ENCODE peak calls at places on chromosomes 6 and 20, in seven cellular contexts. A is body of pancreas, R is Peyer's patch, H is uterus, W is HCT116, C is sigmoid colon, O is ovary. J is an unnamed sample.

GRCh38 chr6:89749918-89750317 is 69.7 kb downstream of the MDN1 start:
- DNase-seq in A (no peak), R (no peak), H (no peak), W (no peak), C (no peak), O (no peak), J (no peak)

GRCh38 chr6:73451166-73452106 is 661 bp downstream of the CGAS start:
- DNase-seq in A (peak), R (peak), H (peak), W (no peak), C (peak), O (peak), J (no peak)

GRCh38 chr6:77474286-77474956 is 11.1 kb upstream of the HTR1B start:
- DNase-seq in A (no peak), R (no peak), H (no peak), W (no peak), C (no peak), O (no peak), J (no peak)

GRCh38 chr20:1894951-1895673 is at the start of gene SIRPA:
- DNase-seq in A (peak), R (peak), H (peak), W (no peak), C (peak), O (peak), J (peak)

GRCh38 chr6:117540670-117541069 is 58.2 kb downstream of the DCBLD1 start:
- DNase-seq in A (no peak), R (no peak), H (no peak), W (no peak), C (no peak), O (no peak), J (no peak)

GRCh38 chr20:48102076-48102787 is 317.0 kb upstream of the SULF2 start:
- DNase-seq in A (no peak), R (no peak), H (no peak), W (no peak), C (no peak), O (no peak), J (no peak)

GRCh38 chr6:145749632-145750031 is 14.3 kb upstream of the EPM2A start:
- DNase-seq in A (no peak), R (no peak), H (no peak), W (no peak), C (no peak), O (no peak), J (no peak)

GRCh38 chr6:11427091-11427739 is 110.3 kb upstream of the TMEM170B start:
- DNase-seq in A (no peak), R (no peak), H (no peak), W (no peak), C (no peak), O (no peak), J (peak)

GRCh38 chr6:134041093-134041492 is 11.3 kb downstream of the SLC2A12 start:
- DNase-seq in A (no peak), R (no peak), H (no peak), W (peak), C (no peak), O (no peak), J (no peak)

GRCh38 chr6:158026901-158027589 is 45.4 kb downstream of the SYNJ2 start:
- DNase-seq in A (no peak), R (no peak), H (no peak), W (no peak), C (no peak), O (no peak), J (no peak)
- TF ChIP-seq POLR2A in A (no peak), R (no peak), H (no peak), W (no peak), C (no peak), O (no peak), J (no peak)

DNA sequence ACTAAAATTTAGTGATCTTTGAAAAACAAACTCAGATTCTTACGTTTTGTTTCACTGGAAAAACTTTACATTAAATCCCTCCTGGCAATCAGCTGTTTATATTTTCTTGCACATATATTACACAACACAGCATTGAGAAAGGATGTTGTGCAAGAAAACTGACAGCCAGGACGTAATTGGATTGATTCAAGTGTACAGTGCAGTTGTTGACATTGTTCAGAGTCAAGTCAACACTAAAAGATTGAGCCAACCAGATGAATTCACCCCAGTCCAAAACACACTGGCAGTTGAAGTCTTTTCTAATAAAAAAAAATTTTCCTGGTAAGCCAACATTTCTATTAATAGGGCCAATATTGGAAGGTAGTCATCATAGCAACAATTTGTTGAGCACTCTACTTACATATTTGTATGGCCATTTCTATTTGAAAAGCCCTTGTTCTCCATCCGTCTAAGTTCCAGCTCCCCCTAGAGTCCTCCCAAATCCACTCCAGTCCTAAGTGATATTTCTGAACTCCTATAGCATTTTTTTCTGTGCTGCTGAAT is 20.9 kb upstream of the VNN1 start:
- DNase-seq in A (no peak), R (no peak), H (no peak), W (peak), C (no peak), O (no peak), J (no peak)
- TF ChIP-seq CTCF in A (no peak), R (no peak), H (no peak), W (peak), C (no peak), O (no peak), J (no peak)

DNA sequence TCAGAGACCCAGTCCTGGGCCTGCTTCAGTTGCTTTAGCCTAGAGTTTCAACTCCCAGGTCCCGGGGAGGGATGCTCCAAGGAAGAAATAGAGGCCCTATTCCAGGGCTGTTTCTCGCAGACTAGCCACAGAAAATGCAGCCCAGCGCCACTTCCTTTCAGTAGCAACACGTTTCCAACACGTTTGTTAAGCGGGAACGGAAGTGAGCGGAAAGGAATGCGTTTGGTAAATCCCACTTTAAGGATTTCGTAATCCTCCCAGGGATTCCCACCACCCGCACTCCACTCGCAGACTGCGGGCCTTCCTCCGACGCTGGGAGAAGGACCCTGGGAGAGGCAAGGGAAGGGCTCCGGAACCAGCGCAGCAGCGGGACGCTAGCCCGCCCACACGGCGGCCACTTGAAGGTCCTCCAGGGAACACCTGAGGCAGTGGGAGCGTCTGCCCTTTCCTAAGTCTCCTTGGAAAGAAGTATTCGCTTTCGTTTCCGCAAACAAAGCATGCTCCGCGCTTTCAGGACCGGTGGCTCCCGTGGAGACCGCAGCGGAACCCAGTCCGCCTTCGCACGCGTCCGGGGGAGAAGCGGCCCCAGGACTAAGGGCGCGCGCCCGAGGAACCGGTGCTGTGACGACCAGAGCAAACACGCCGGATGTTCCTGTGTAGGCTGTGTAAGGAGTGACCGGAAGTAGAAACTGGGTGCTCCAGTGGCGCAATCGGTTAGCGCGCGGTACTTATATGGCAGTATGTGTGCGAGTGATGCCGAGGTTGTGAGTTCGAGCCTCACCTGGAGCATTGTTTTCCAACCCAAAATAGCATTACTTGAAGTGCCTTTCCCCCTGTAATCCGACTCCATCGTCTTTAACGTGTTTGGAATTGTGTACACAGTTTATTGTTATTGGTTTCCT is 227.6 kb upstream of the PRSS16 start:
- DNase-seq in A (peak), R (peak), H (peak), W (peak), C (peak), O (peak), J (peak)
- TF ChIP-seq POLR2A in A (peak), R (no peak), H (no peak), W (peak), C (peak), O (peak), J (peak)

DNA sequence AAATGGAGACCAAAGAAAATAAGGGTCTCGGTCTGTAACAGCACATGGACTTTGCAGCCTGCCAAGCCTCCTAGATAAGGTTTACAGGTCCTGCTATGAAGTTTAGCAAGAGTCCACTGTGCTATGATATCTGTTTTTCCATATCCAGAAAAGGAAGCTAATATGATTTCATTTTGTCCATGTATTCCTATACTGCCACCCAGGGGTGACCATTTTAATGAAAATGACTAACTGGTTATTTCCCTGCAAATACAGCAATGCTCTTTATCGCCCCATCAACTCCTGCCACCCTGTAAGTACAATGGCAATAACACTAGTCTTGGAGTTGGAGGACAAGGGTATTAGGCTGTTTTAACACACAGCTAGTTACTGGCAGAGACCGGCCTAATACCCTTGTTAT is 115.2 kb upstream of the GLP1R start:
- DNase-seq in A (no peak), R (no peak), H (no peak), W (peak), C (no peak), O (no peak), J (no peak)
- TF ChIP-seq CTCF in A (peak), R (no peak), H (no peak), W (peak), C (no peak), O (no peak), J (no peak)

GRCh38 chr20:19426356-19426755 is 213.9 kb downstream of the SLC24A3 start:
- DNase-seq in A (no peak), R (no peak), H (no peak), W (no peak), C (no peak), O (no peak), J (no peak)
- TF ChIP-seq POLR2A in A (no peak), R (no peak), H (no peak), W (no peak), C (no peak), O (no peak), J (no peak)

GRCh38 chr6:125749864-125750691 is 646 bp downstream of the HEY2 start:
- DNase-seq in A (peak), R (no peak), H (no peak), W (no peak), C (no peak), O (peak), J (no peak)
- TF ChIP-seq CTCF in A (no peak), R (no peak), H (no peak), W (no peak), C (no peak), O (no peak), J (no peak)

GRCh38 chr6:116459927-116460326 is 1.2 kb upstream of the CALHM6 start:
- DNase-seq in A (no peak), R (no peak), H (no peak), W (no peak), C (no peak), O (no peak), J (no peak)

GRCh38 chr6:116465246-116465645 is 4.1 kb downstream of the CALHM6 start:
- DNase-seq in A (no peak), R (no peak), H (no peak), W (no peak), C (no peak), O (no peak), J (no peak)

GRCh38 chr6:116461563-116462507 is 660 bp downstream of the CALHM6 start:
- DNase-seq in A (peak), R (peak), H (peak), W (no peak), C (peak), O (peak), J (no peak)

GRCh38 chr6:116461075-116461474 is at the start of gene CALHM6:
- DNase-seq in A (no peak), R (no peak), H (no peak), W (no peak), C (no peak), O (no peak), J (no peak)

DNA sequence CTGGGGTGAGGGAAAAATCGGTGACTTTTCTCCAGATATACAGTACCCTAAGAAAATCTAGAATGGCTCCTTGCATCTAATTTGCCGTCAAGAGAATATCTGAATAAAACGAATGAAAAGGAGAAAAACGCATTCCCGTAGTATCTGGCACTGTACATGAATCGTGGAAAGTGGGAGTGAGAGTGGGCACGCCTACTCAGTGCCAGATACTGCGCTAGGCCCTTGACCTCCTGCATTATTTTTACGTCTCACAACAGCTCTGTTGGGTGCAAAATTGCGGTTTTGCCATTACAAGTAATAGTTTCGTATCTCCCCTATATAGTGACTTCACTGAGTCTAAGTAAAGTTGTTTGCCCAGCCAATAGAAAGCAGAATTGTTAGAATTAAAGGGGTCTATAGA is 1.3 kb downstream of the CALHM6 start:
- DNase-seq in A (no peak), R (no peak), H (no peak), W (no peak), C (no peak), O (no peak), J (no peak)
- TF ChIP-seq POLR2A in A (no peak), R (no peak), H (no peak), W (no peak), C (no peak), O (no peak), J (no peak)

GRCh38 chr6:20212392-20213111 is at the start of gene MBOAT1:
- DNase-seq in A (peak), R (peak), H (peak), W (peak), C (peak), O (peak), J (peak)
- TF ChIP-seq CTCF in A (no peak), R (no peak), H (peak), W (no peak), C (no peak), O (no peak), J (peak)